ENCODE peak calls at places on chromosome 4, in seven cellular contexts. Q is H1, E is mesendoderm, U is IMR-90, Z is neuronal stem cell, S is mesenchymal stem cell, V is trophoblast cell. K is an unnamed sample.

GRCh38 chr4:106062452-106062875 is 167.2 kb downstream of the NPNT start:
- DNase-seq in Q (no peak), E (peak; percentile 19), U (peak; percentile 70), Z (no peak), S (peak; percentile 80), V (no peak), K (no peak)

GRCh38 chr4:153223935-153224334 is 19.7 kb downstream of the TRIM2 start:
- DNase-seq in Q (no peak), E (peak; percentile 40), U (peak; percentile 46), Z (no peak), S (peak; percentile 32), V (peak; percentile 44), K (no peak)

GRCh38 chr4:16573744-16574143 is 324.7 kb downstream of the LDB2 start:
- DNase-seq in Q (no peak), E (no peak), U (peak; percentile 83), Z (no peak), S (no peak), V (no peak), K (no peak)

GRCh38 chr4:119113033-119113655 is 22.5 kb upstream of the MYOZ2 start:
- DNase-seq in Q (no peak), E (peak; percentile 34), U (peak; percentile 96), Z (no peak), S (peak; percentile 94), V (peak; percentile 39), K (no peak)

GRCh38 chr4:18844726-18845125 is 823.2 kb upstream of the LCORL start:
- DNase-seq in Q (no peak), E (no peak), U (peak; percentile 1), Z (no peak), S (no peak), V (no peak), K (no peak)

GRCh38 chr4:186078977-186079697 is 10.2 kb downstream of the TLR3 start:
- DNase-seq in Q (no peak), E (peak; percentile 91), U (no peak), Z (no peak), S (no peak), V (peak; percentile 91), K (peak; percentile 62)

GRCh38 chr4:160202802-160203201 is 1099.9 kb downstream of the RAPGEF2 start:
- DNase-seq in Q (no peak), E (peak; percentile 0), U (no peak), Z (no peak), S (no peak), V (no peak), K (no peak)

GRCh38 chr4:113683143-113683542 is 78.4 kb downstream of the CAMK2D start:
- DNase-seq in Q (no peak), E (no peak), U (no peak), Z (no peak), S (no peak), V (no peak), K (no peak)

GRCh38 chr4:14827111-14827510 is 175.2 kb upstream of the CPEB2 start:
- DNase-seq in Q (no peak), E (no peak), U (peak; percentile 2), Z (no peak), S (no peak), V (no peak), K (no peak)

GRCh38 chr4:39648213-39648612 is 9.5 kb upstream of the SMIM14 start:
- DNase-seq in Q (no peak), E (no peak), U (no peak), Z (no peak), S (no peak), V (no peak), K (no peak)

DNA sequence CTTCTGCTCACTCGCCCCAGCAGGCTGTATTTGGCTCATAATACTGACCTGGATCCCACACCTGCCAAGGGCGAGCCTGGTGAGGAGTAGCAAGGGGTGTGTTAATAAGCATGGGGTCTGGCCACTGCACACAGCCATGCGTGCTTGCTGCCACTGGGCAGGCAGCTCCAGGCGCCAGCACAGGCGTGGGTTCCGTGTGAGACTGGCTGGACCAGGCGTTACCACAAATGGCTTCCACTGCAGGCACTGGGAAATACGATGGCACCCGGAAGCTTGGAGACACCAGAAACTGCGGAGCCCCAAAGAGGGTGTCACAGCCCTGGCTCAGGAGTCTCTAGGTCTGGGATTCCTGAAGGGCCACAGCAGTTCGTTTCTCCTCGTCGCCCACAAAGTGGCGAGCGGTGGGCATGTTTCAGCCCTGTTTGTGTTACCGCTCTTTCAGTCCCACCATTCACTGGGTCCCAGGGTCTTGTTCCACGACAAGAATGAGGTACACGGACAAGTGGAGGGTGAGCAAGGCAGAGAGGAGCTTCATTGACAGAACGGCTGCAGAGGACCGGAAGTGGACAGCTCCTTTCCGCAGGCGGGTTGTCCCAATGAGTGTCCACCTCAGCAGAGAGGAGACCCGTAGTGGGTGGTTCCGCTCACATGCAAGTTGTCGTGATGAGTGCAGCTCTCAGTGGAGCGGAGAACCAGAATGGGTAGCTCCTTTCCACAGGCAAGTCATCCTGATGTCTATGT is 428.9 kb downstream of the EPHA5 start:
- DNase-seq in Q (no peak), E (no peak), U (no peak), Z (no peak), S (no peak), V (peak; percentile 44), K (no peak)
- H3K18ac ChIP-seq in Q (no peak overlapping the region), E (no peak overlapping the region), U (no peak overlapping the region), Z (no peak overlapping the region), S (no peak overlapping the region), V (no peak overlapping the region), K (no peak overlapping the region)

GRCh38 chr4:174215055-174215454 is 68.4 kb downstream of the FBXO8 start:
- DNase-seq in Q (no peak), E (no peak), U (no peak), Z (no peak), S (no peak), V (no peak), K (no peak)
- H3K27me3 ChIP-seq in Q (peaks cover 71% of the 10 kb centered on the region), E (peaks cover 36% of the 10 kb centered on the region), U (peaks cover 66% of the 10 kb centered on the region), Z (peaks cover 71% of the 10 kb centered on the region), S (peaks cover 43% of the 10 kb centered on the region), V (no peaks in the 10 kb centered on the region), K (peaks cover 76% of the 10 kb centered on the region)

GRCh38 chr4:107453231-107453630 is 266.8 kb downstream of the PAPSS1 start:
- DNase-seq in Q (no peak), E (no peak), U (no peak), Z (no peak), S (no peak), V (no peak), K (no peak)
- H3K18ac ChIP-seq in Q (no peak overlapping the region), E (no peak overlapping the region), U (no peak overlapping the region), Z (no peak overlapping the region), S (no peak overlapping the region), V (no peak overlapping the region), K (no peak overlapping the region)

DNA sequence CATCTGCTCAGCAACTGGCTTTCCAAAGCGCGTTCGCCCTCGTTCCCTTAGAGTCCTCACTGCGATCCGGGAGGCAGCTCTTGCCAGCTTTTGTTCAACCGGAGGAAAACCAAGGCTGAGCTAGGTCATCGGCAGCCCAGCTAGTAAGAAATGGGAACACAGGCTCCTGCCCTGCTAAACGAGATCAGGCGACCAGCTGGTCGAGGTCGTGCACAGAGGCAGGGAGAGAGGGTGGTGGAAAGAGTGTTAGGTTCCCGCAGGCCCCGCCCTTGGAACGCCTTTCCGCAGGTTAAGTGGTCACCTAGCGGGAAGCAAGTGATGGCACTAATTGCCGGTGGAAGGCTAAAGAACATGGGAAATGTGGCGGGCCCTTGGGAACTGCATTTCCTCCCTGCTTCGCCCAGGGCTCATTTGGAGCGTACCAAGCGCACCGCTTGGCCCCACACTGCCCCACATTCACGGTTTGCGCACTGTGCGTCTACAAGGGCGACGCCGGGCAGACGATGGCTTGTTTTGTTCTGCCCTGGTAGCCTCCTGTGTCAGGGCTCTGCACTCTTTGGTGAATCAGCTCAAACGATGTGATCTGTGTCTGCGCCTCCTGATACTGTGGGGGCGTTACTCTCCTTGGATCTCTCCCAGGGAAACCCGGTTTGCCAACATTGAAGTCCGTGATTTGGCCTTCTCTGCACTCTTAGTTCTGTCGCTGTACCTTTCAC is 7.2 kb upstream of the PRDM8 start:
- DNase-seq in Q (no peak), E (peak; percentile 61), U (peak; percentile 68), Z (no peak), S (no peak), V (no peak), K (peak; percentile 90)
- H3K27me3 ChIP-seq in Q (peaks cover 97% of the 10 kb centered on the region), E (peaks cover 81% of the 10 kb centered on the region), U (no peaks in the 10 kb centered on the region), Z (peaks cover 90% of the 10 kb centered on the region), S (no peaks in the 10 kb centered on the region), V (peaks cover 69% of the 10 kb centered on the region), K (peaks cover 96% of the 10 kb centered on the region)

DNA sequence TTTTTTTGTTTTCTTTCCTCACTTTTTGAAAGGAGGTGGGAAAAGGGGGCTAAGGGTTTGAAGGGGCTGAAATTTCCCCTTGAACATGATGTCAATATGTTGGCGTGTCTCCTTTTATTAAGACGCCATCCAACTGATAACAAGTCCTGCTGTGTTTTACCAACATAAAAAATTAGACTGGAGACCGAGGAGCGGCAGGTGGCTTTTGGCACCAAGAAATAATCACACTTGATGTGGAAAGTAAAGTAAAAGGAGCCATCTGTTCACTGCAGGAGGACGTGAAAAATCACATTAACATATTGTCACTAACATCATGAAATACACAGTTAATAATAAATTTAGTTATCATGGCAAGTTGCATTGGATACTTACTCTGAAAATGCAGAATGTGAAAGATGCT is 5.5 kb upstream of the GK2 start:
- DNase-seq in Q (no peak), E (no peak), U (no peak), Z (no peak), S (no peak), V (no peak), K (no peak)
- H3K18ac ChIP-seq in Q (no peak overlapping the region), E (no peak overlapping the region), U (no peak overlapping the region), Z (no peak overlapping the region), S (no peak overlapping the region), V (no peak overlapping the region), K (no peak overlapping the region)

GRCh38 chr4:173526034-173526482 is 4.0 kb downstream of the HAND2 start:
- DNase-seq in Q (no peak), E (peak; percentile 70), U (no peak), Z (no peak), S (peak; percentile 71), V (no peak), K (no peak)
- H3K27me3 ChIP-seq in Q (peaks cover 98% of the 10 kb centered on the region), E (peaks cover 78% of the 10 kb centered on the region), U (peaks cover 78% of the 10 kb centered on the region), Z (peaks cover 96% of the 10 kb centered on the region), S (peaks cover 93% of the 10 kb centered on the region), V (peaks cover 33% of the 10 kb centered on the region), K (peaks cover 95% of the 10 kb centered on the region)